ENCODE peak calls at places on chromosomes 4 and X, in eight cellular contexts. V is IMR-90, O is A549, C is K562, L is HepG2, W is SK-N-SH, Q is GM12878, G is H1. A is an unnamed sample.

GRCh38 chrX:120797201-120797938 is 78.3 kb downstream of the CT47B1 start:
- DNase-seq in V (no peak), O (no peak), C (no peak), L (no peak), W (no peak), Q (no peak), G (no peak), A (no peak)

GRCh38 chrX:108097380-108097779 is 5.8 kb downstream of the ATG4A start:
- DNase-seq in V (peak), O (no peak), C (no peak), L (no peak), W (no peak), Q (no peak), G (no peak), A (no peak)

GRCh38 chr4:172009461-172009860 is 196.3 kb downstream of the GALNTL6 start:
- DNase-seq in V (no peak), O (no peak), C (no peak), L (no peak), W (no peak), Q (no peak), G (no peak), A (no peak)

GRCh38 chrX:3449287-3449686 is 102.8 kb upstream of the MXRA5 start:
- DNase-seq in V (no peak), O (no peak), C (no peak), L (no peak), W (no peak), Q (no peak), G (no peak), A (no peak)

GRCh38 chrX:3346436-3347329 is at the start of gene MXRA5:
- DNase-seq in V (peak), O (no peak), C (no peak), L (no peak), W (peak), Q (no peak), G (peak), A (peak)

GRCh38 chr4:114077610-114078009 is 98.2 kb upstream of the ARSJ start:
- DNase-seq in V (peak), O (no peak), C (no peak), L (no peak), W (no peak), Q (no peak), G (no peak), A (no peak)

GRCh38 chrX:153538424-153538823 is 21.0 kb downstream of the ATP2B3 start:
- DNase-seq in V (no peak), O (no peak), C (no peak), L (no peak), W (peak), Q (no peak), G (no peak), A (no peak)

GRCh38 chr4:137531951-137532868 is at the start of gene PCDH18:
- DNase-seq in V (peak), O (no peak), C (no peak), L (no peak), W (peak), Q (peak), G (peak), A (peak)

GRCh38 chr4:86302242-86302641 is 57.6 kb downstream of the MAPK10 start:
- DNase-seq in V (peak), O (no peak), C (no peak), L (peak), W (peak), Q (no peak), G (no peak), A (peak)

GRCh38 chrX:154717824-154718223 is 33.1 kb downstream of the GAB3 start:
- DNase-seq in V (peak), O (no peak), C (peak), L (no peak), W (peak), Q (no peak), G (no peak), A (no peak)

GRCh38 chrX:130896816-130897508 is 6.0 kb downstream of the ENOX2 start:
- DNase-seq in V (peak), O (no peak), C (no peak), L (no peak), W (no peak), Q (no peak), G (no peak), A (no peak)

GRCh38 chrX:49880668-49881067 is 1.4 kb downstream of the USP27X start:
- DNase-seq in V (no peak), O (no peak), C (no peak), L (no peak), W (no peak), Q (no peak), G (no peak), A (no peak)

GRCh38 chrX:10795721-10796120 is 175.3 kb upstream of the MID1 start:
- DNase-seq in V (no peak), O (no peak), C (no peak), L (no peak), W (no peak), Q (no peak), G (no peak), A (no peak)

GRCh38 chrX:72255445-72255844 is 16.6 kb upstream of the ERCC6L start:
- DNase-seq in V (no peak), O (no peak), C (no peak), L (no peak), W (no peak), Q (no peak), G (peak), A (peak)

GRCh38 chr4:5770051-5770450 is 59.0 kb downstream of the EVC start:
- DNase-seq in V (no peak), O (no peak), C (no peak), L (no peak), W (no peak), Q (no peak), G (peak), A (no peak)

GRCh38 chr4:23368081-23368697 is 521.7 kb downstream of the PPARGC1A start:
- DNase-seq in V (peak), O (no peak), C (peak), L (peak), W (peak), Q (no peak), G (peak), A (peak)

GRCh38 chrX:110403839-110404238 is 45.2 kb downstream of the RTL9 start:
- DNase-seq in V (peak), O (no peak), C (no peak), L (no peak), W (no peak), Q (no peak), G (no peak), A (no peak)

GRCh38 chr4:177737387-177737965 is 295.2 kb upstream of the AGA start:
- DNase-seq in V (peak), O (no peak), C (no peak), L (no peak), W (no peak), Q (no peak), G (no peak), A (no peak)

GRCh38 chrX:38717871-38718270 is 83.4 kb upstream of the MID1IP1 start:
- DNase-seq in V (peak), O (peak), C (peak), L (peak), W (peak), Q (no peak), G (no peak), A (no peak)

GRCh38 chrX:17377047-17377692 is 2.2 kb downstream of the NHS start:
- DNase-seq in V (peak), O (peak), C (no peak), L (no peak), W (peak), Q (no peak), G (peak), A (peak)

GRCh38 chr4:80461412-80461811 is 125.9 kb downstream of the CFAP299 start:
- DNase-seq in V (no peak), O (no peak), C (no peak), L (no peak), W (no peak), Q (no peak), G (no peak), A (no peak)

GRCh38 chrX:42695800-42696358 is 82.1 kb downstream of the PPP1R2C start:
- DNase-seq in V (no peak), O (no peak), C (no peak), L (no peak), W (no peak), Q (no peak), G (no peak), A (no peak)

GRCh38 chrX:101759000-101759399 is 99.3 kb upstream of the ARMCX2 start:
- DNase-seq in V (peak), O (peak), C (peak), L (peak), W (peak), Q (no peak), G (peak), A (peak)

GRCh38 chrX:9282325-9282724 is 182.5 kb upstream of the TBL1X start:
- DNase-seq in V (no peak), O (no peak), C (no peak), L (no peak), W (no peak), Q (no peak), G (no peak), A (no peak)

GRCh38 chr4:136637071-136637777 is 895.1 kb downstream of the PCDH18 start:
- DNase-seq in V (peak), O (no peak), C (peak), L (peak), W (peak), Q (no peak), G (peak), A (peak)

GRCh38 chr4:98557497-98557896 is 100.9 kb downstream of the TSPAN5 start:
- DNase-seq in V (peak), O (no peak), C (no peak), L (no peak), W (no peak), Q (no peak), G (no peak), A (no peak)

GRCh38 chrX:7147978-7148824 is at the start of gene PUDP:
- DNase-seq in V (peak), O (peak), C (peak), L (peak), W (peak), Q (no peak), G (peak), A (peak)

GRCh38 chrX:2351321-2351720 is 149.5 kb downstream of the DHRSX start:
- DNase-seq in V (peak), O (peak), C (no peak), L (no peak), W (no peak), Q (no peak), G (no peak), A (no peak)

GRCh38 chr4:22170353-22170752 is 221.8 kb upstream of the KCNIP4 start:
- DNase-seq in V (peak), O (no peak), C (no peak), L (no peak), W (no peak), Q (no peak), G (no peak), A (no peak)

GRCh38 chrX:46447384-46447783 is 97.8 kb downstream of the ZNF674 start:
- DNase-seq in V (peak), O (no peak), C (no peak), L (peak), W (no peak), Q (no peak), G (no peak), A (no peak)

GRCh38 chrX:23953908-23954269 is 46.1 kb downstream of the CXorf58 start:
- DNase-seq in V (no peak), O (no peak), C (no peak), L (no peak), W (no peak), Q (no peak), G (no peak), A (no peak)

GRCh38 chr4:164169591-164169990 is 584.3 kb upstream of the SMIM31 start:
- DNase-seq in V (peak), O (no peak), C (no peak), L (no peak), W (no peak), Q (no peak), G (no peak), A (no peak)

GRCh38 chrX:111095974-111096870 is at the start of gene PAK3:
- DNase-seq in V (peak), O (no peak), C (no peak), L (no peak), W (peak), Q (no peak), G (peak), A (peak)

GRCh38 chrX:538311-538710 is 92.3 kb upstream of the SHOX start:
- DNase-seq in V (no peak), O (no peak), C (no peak), L (no peak), W (no peak), Q (no peak), G (no peak), A (no peak)

GRCh38 chrX:91434351-91435168 is at the start of gene PABPC5:
- DNase-seq in V (peak), O (no peak), C (no peak), L (no peak), W (peak), Q (no peak), G (peak), A (peak)
- TF ChIP-seq USF2 in V (no peak), O (no peak), C (no peak), L (no peak), W (no peak), Q (no peak), G (no peak), A (no peak)

GRCh38 chr4:8502371-8502770 is 61.8 kb downstream of the TRMT44 start:
- DNase-seq in V (no peak), O (no peak), C (no peak), L (no peak), W (no peak), Q (no peak), G (no peak), A (no peak)
- TF ChIP-seq USF2 in V (no peak), O (no peak), C (no peak), L (no peak), W (no peak), Q (no peak), G (no peak), A (no peak)

DNA sequence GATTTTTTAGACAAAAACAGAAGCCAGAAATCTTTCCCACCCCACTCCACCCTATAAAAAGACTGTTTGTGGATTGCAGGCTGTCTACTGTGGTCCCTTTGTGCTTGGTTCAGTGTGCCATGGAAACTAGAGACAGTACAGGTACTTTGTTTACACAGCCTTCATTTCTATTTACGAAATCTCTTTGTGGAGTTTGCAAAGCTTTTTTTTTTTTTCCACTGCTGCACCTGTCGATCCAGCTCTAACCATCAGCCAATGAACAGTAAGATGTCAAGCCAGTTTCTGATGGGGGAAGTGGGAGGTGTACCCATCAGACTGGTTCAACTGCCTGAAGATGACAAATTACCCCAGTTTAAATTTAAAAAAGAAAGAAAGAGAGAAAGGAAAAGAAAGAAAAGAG is 20.2 kb upstream of the LRBA start:
- DNase-seq in V (no peak), O (no peak), C (no peak), L (peak), W (no peak), Q (no peak), G (no peak), A (no peak)
- TF ChIP-seq USF2 in V (no peak), O (no peak), C (no peak), L (no peak), W (no peak), Q (no peak), G (no peak), A (no peak)

DNA sequence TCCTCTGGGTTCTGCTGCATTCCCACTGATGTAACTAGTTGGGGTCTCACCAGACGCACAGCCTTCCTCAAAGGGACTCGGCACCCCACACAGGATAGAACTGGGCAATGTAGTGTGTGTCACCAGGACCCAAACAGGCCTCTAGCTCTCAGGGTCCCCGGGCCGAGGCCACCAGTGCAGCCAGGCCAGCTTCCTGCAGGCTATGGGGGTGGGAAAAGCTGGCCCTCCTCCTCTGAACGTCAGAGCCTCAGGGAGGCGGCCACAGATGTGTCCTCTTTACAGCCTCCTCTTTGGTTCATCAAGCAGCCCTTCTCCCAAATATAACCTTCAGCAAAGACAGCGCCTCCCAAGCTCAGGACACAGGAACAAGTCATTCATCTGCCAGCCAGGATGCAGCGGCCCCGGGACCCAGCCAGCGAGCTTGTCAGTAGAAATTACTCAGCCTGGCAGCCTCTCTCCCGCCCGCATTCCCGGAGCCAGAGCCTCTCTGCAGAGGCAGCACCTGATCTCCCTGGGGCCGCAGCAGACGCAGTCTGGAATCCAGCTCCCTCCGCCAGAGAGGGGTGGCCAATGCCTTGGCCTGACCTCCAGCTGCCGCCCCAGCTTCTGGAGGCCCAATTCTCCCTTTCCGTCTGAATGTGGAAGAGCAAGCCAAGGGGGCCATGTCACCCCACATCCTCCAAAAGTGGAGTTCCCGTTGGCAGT is 288.5 kb downstream of the FBXW7 start:
- DNase-seq in V (no peak), O (no peak), C (no peak), L (no peak), W (peak), Q (no peak), G (no peak), A (peak)
- TF ChIP-seq USF2 in V (no peak), O (no peak), C (no peak), L (no peak), W (no peak), Q (no peak), G (no peak), A (no peak)

GRCh38 chr4:150280081-150280950 is 202.1 kb downstream of the DCLK2 start:
- DNase-seq in V (peak), O (no peak), C (no peak), L (no peak), W (no peak), Q (no peak), G (no peak), A (no peak)
- TF ChIP-seq USF2 in V (no peak), O (no peak), C (no peak), L (no peak), W (no peak), Q (no peak), G (no peak), A (no peak)

GRCh38 chrX:68508799-68509198 is 9.9 kb downstream of the YIPF6 start:
- DNase-seq in V (no peak), O (no peak), C (peak), L (no peak), W (no peak), Q (no peak), G (no peak), A (no peak)

GRCh38 chrX:68506649-68507048 is 7.8 kb downstream of the YIPF6 start:
- DNase-seq in V (no peak), O (no peak), C (no peak), L (no peak), W (no peak), Q (no peak), G (no peak), A (no peak)

GRCh38 chrX:68511255-68511654 is 12.4 kb downstream of the YIPF6 start:
- DNase-seq in V (peak), O (peak), C (peak), L (peak), W (peak), Q (no peak), G (no peak), A (peak)
- TF ChIP-seq USF2 in V (no peak), O (no peak), C (no peak), L (no peak), W (no peak), Q (no peak), G (no peak), A (no peak)